ENCODE peak calls at places on chromosomes 11 and 22, in eight cellular contexts. One of them, this sample, is unnamed. For H3K36me3, the result is how much of the 10 kb centered on the place peaks cover.

GRCh38 chr11:15692739-15693138 is 578.0 kb downstream of the INSC start:
- DNase-seq in CD8-positive, alpha-beta memory T cell: no peak
- DNase-seq in testis: no peak
- DNase-seq in thyroid gland: no peak
- DNase-seq in BE2C: no peak
- DNase-seq in ovary: no peak
- DNase-seq in HAP-1: no peak
- DNase-seq in endodermal cell: peak
- DNase-seq in this sample: no peak

GRCh38 chr11:65434057-65434666 is 11.6 kb downstream of the NEAT1 start:
- DNase-seq in thyroid gland: no peak
- DNase-seq in ovary: no peak
- DNase-seq in BE2C: no peak
- DNase-seq in CD8-positive, alpha-beta memory T cell: no peak
- DNase-seq in testis: peak
- DNase-seq in endodermal cell: peak
- DNase-seq in HAP-1: no peak
- DNase-seq in this sample: no peak

GRCh38 chr11:66877585-66877984 is 20.7 kb downstream of the LRFN4 start:
- DNase-seq in ovary: no peak
- DNase-seq in BE2C: no peak
- DNase-seq in CD8-positive, alpha-beta memory T cell: no peak
- DNase-seq in thyroid gland: no peak
- DNase-seq in HAP-1: no peak
- DNase-seq in testis: no peak
- DNase-seq in endodermal cell: no peak
- DNase-seq in this sample: no peak

GRCh38 chr11:115264278-115264677 is 239.9 kb downstream of the CADM1 start:
- DNase-seq in HAP-1: no peak
- DNase-seq in endodermal cell: no peak
- DNase-seq in thyroid gland: no peak
- DNase-seq in testis: no peak
- DNase-seq in CD8-positive, alpha-beta memory T cell: no peak
- DNase-seq in BE2C: no peak
- DNase-seq in ovary: no peak
- DNase-seq in this sample: no peak

GRCh38 chr11:78921517-78921916 is 346.9 kb upstream of the NARS2 start:
- DNase-seq in thyroid gland: no peak
- DNase-seq in CD8-positive, alpha-beta memory T cell: no peak
- DNase-seq in testis: no peak
- DNase-seq in BE2C: peak
- DNase-seq in endodermal cell: no peak
- DNase-seq in HAP-1: no peak
- DNase-seq in ovary: no peak
- DNase-seq in this sample: no peak

GRCh38 chr22:37599161-37599560 is 9.5 kb upstream of the GGA1 start:
- DNase-seq in ovary: no peak
- DNase-seq in CD8-positive, alpha-beta memory T cell: no peak
- DNase-seq in BE2C: no peak
- DNase-seq in testis: peak
- DNase-seq in endodermal cell: no peak
- DNase-seq in thyroid gland: no peak
- DNase-seq in HAP-1: no peak
- DNase-seq in this sample: no peak

GRCh38 chr11:16225623-16226022 is 130.7 kb downstream of the SOX6 start:
- DNase-seq in testis: no peak
- DNase-seq in thyroid gland: no peak
- DNase-seq in BE2C: no peak
- DNase-seq in HAP-1: no peak
- DNase-seq in CD8-positive, alpha-beta memory T cell: no peak
- DNase-seq in ovary: no peak
- DNase-seq in endodermal cell: no peak
- DNase-seq in this sample: no peak

GRCh38 chr11:10526974-10527918 is 13.7 kb downstream of the RNF141 start:
- DNase-seq in CD8-positive, alpha-beta memory T cell: no peak
- DNase-seq in testis: no peak
- DNase-seq in endodermal cell: no peak
- DNase-seq in thyroid gland: no peak
- DNase-seq in HAP-1: no peak
- DNase-seq in BE2C: no peak
- DNase-seq in ovary: no peak
- DNase-seq in this sample: no peak

GRCh38 chr11:102429691-102430090 is 22.9 kb downstream of the TMEM123 start:
- DNase-seq in testis: no peak
- DNase-seq in thyroid gland: no peak
- DNase-seq in CD8-positive, alpha-beta memory T cell: no peak
- DNase-seq in ovary: no peak
- DNase-seq in BE2C: no peak
- DNase-seq in HAP-1: no peak
- DNase-seq in endodermal cell: no peak
- DNase-seq in this sample: no peak

GRCh38 chr22:46710842-46711241 is 27.2 kb downstream of the CERK start:
- DNase-seq in ovary: no peak
- DNase-seq in HAP-1: peak
- DNase-seq in BE2C: no peak
- DNase-seq in testis: no peak
- DNase-seq in CD8-positive, alpha-beta memory T cell: no peak
- DNase-seq in thyroid gland: no peak
- DNase-seq in endodermal cell: no peak
- DNase-seq in this sample: no peak

GRCh38 chr11:10379433-10379832 is 74.6 kb downstream of the ADM start:
- DNase-seq in HAP-1: no peak
- DNase-seq in endodermal cell: no peak
- DNase-seq in ovary: no peak
- DNase-seq in CD8-positive, alpha-beta memory T cell: no peak
- DNase-seq in BE2C: no peak
- DNase-seq in testis: no peak
- DNase-seq in thyroid gland: no peak
- DNase-seq in this sample: no peak

GRCh38 chr11:16891964-16892363 is 122.2 kb downstream of the PLEKHA7 start:
- DNase-seq in HAP-1: no peak
- DNase-seq in testis: no peak
- DNase-seq in ovary: no peak
- DNase-seq in thyroid gland: no peak
- DNase-seq in BE2C: no peak
- DNase-seq in endodermal cell: no peak
- DNase-seq in CD8-positive, alpha-beta memory T cell: no peak
- DNase-seq in this sample: no peak

GRCh38 chr11:68120212-68121066 is 749 bp downstream of the CHKA start:
- DNase-seq in BE2C: peak
- DNase-seq in testis: peak
- DNase-seq in ovary: peak
- DNase-seq in HAP-1: peak
- DNase-seq in CD8-positive, alpha-beta memory T cell: peak
- DNase-seq in thyroid gland: peak
- DNase-seq in endodermal cell: peak
- DNase-seq in this sample: peak

GRCh38 chr11:18706330-18707243 is 8.0 kb downstream of the TMEM86A start:
- DNase-seq in ovary: peak
- DNase-seq in endodermal cell: no peak
- DNase-seq in CD8-positive, alpha-beta memory T cell: peak
- DNase-seq in thyroid gland: peak
- DNase-seq in HAP-1: no peak
- DNase-seq in BE2C: peak
- DNase-seq in testis: peak
- DNase-seq in this sample: no peak

GRCh38 chr11:85182437-85183109 is 444.6 kb downstream of the DLG2 start:
- DNase-seq in CD8-positive, alpha-beta memory T cell: no peak
- DNase-seq in testis: peak
- DNase-seq in endodermal cell: peak
- DNase-seq in BE2C: no peak
- DNase-seq in ovary: no peak
- DNase-seq in HAP-1: peak
- DNase-seq in thyroid gland: no peak
- DNase-seq in this sample: no peak

GRCh38 chr11:92035488-92035887 is 189.1 kb upstream of the FAT3 start:
- DNase-seq in endodermal cell: no peak
- DNase-seq in thyroid gland: no peak
- DNase-seq in CD8-positive, alpha-beta memory T cell: no peak
- DNase-seq in HAP-1: no peak
- DNase-seq in ovary: no peak
- DNase-seq in testis: no peak
- DNase-seq in BE2C: no peak
- DNase-seq in this sample: no peak

GRCh38 chr11:34426766-34427170 is 12.0 kb upstream of the CAT start:
- DNase-seq in testis: no peak
- DNase-seq in CD8-positive, alpha-beta memory T cell: no peak
- DNase-seq in BE2C: peak
- DNase-seq in HAP-1: no peak
- DNase-seq in endodermal cell: no peak
- DNase-seq in ovary: no peak
- DNase-seq in thyroid gland: no peak
- DNase-seq in this sample: no peak

GRCh38 chr22:25111579-25112517 is 87.8 kb upstream of the CRYBB3 start:
- DNase-seq in CD8-positive, alpha-beta memory T cell: no peak
- DNase-seq in testis: peak
- DNase-seq in BE2C: no peak
- DNase-seq in ovary: no peak
- DNase-seq in HAP-1: no peak
- DNase-seq in thyroid gland: peak
- DNase-seq in endodermal cell: peak
- DNase-seq in this sample: peak

GRCh38 chr22:32310777-32311176 is 46.9 kb upstream of the RFPL3 start:
- DNase-seq in BE2C: no peak
- DNase-seq in CD8-positive, alpha-beta memory T cell: no peak
- DNase-seq in HAP-1: no peak
- DNase-seq in thyroid gland: no peak
- DNase-seq in ovary: no peak
- DNase-seq in testis: no peak
- DNase-seq in endodermal cell: no peak
- DNase-seq in this sample: no peak

GRCh38 chr22:40107756-40108437 is 69.8 kb upstream of the TNRC6B start:
- DNase-seq in testis: peak
- DNase-seq in HAP-1: no peak
- DNase-seq in CD8-positive, alpha-beta memory T cell: no peak
- DNase-seq in ovary: no peak
- DNase-seq in thyroid gland: no peak
- DNase-seq in BE2C: no peak
- DNase-seq in endodermal cell: no peak
- DNase-seq in this sample: peak

GRCh38 chr22:39097098-39098020 is at the start of gene APOBEC3H:
- DNase-seq in ovary: no peak
- DNase-seq in BE2C: no peak
- DNase-seq in HAP-1: peak
- DNase-seq in thyroid gland: peak
- DNase-seq in testis: peak
- DNase-seq in endodermal cell: peak
- DNase-seq in CD8-positive, alpha-beta memory T cell: no peak
- DNase-seq in this sample: no peak

GRCh38 chr11:77322926-77323590 is 21.6 kb upstream of the GDPD4 start:
- DNase-seq in HAP-1: no peak
- DNase-seq in ovary: no peak
- DNase-seq in BE2C: no peak
- DNase-seq in endodermal cell: no peak
- DNase-seq in testis: no peak
- DNase-seq in CD8-positive, alpha-beta memory T cell: no peak
- DNase-seq in thyroid gland: no peak
- DNase-seq in this sample: no peak
- H3K36me3 ChIP-seq in HAP-1: under half
- H3K36me3 ChIP-seq in ovary: under half
- H3K36me3 ChIP-seq in BE2C: under half
- H3K36me3 ChIP-seq in endodermal cell: under half
- H3K36me3 ChIP-seq in testis: under half
- H3K36me3 ChIP-seq in CD8-positive, alpha-beta memory T cell: under half
- H3K36me3 ChIP-seq in thyroid gland: under half
- H3K36me3 ChIP-seq in this sample: under half

GRCh38 chr22:50485221-50486131 is 1.2 kb upstream of the MIOX start:
- DNase-seq in endodermal cell: peak
- DNase-seq in testis: no peak
- DNase-seq in CD8-positive, alpha-beta memory T cell: no peak
- DNase-seq in ovary: no peak
- DNase-seq in thyroid gland: peak
- DNase-seq in BE2C: peak
- DNase-seq in HAP-1: no peak
- DNase-seq in this sample: no peak
- H3K4me3 ChIP-seq in endodermal cell: no peak
- H3K4me3 ChIP-seq in testis: no peak
- H3K4me3 ChIP-seq in CD8-positive, alpha-beta memory T cell: no peak
- H3K4me3 ChIP-seq in ovary: no peak
- H3K4me3 ChIP-seq in thyroid gland: no peak
- H3K4me3 ChIP-seq in BE2C: no peak
- H3K4me3 ChIP-seq in HAP-1: no peak
- H3K4me3 ChIP-seq in this sample: no peak

DNA sequence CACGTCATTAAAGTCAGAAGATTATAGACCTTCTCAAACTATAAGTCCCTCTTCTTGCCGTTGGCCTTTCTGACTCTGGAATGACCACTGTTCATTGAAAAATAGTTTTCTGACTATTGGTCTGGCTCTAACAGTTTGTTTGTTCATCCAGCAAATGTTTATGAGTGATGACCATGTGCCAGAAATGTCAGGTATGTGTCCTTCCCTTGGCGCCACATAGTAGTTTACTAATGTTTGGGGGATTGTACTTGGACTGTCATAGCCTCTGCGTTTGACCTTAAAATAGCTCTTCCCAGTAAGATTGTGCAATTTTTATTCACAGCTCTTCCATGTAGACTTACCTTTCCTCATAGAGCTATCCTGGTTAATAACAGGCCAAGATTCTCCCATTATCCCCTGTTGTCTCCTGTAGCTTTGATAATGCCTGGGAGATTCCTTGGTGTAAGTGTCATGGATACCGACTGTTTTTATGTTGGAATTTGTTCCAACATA is 13.7 kb downstream of the MCAM start:
- DNase-seq in ovary: no peak
- DNase-seq in BE2C: no peak
- DNase-seq in testis: no peak
- DNase-seq in thyroid gland: no peak
- DNase-seq in HAP-1: no peak
- DNase-seq in endodermal cell: no peak
- DNase-seq in CD8-positive, alpha-beta memory T cell: no peak
- DNase-seq in this sample: no peak
- H3K36me3 ChIP-seq in ovary: under half
- H3K36me3 ChIP-seq in BE2C: under half
- H3K36me3 ChIP-seq in testis: under half
- H3K36me3 ChIP-seq in thyroid gland: under half
- H3K36me3 ChIP-seq in HAP-1: under half
- H3K36me3 ChIP-seq in endodermal cell: half or more
- H3K36me3 ChIP-seq in CD8-positive, alpha-beta memory T cell: under half
- H3K36me3 ChIP-seq in this sample: under half

GRCh38 chr11:111253131-111253530 is 7.6 kb downstream of the POU2AF2 start:
- DNase-seq in testis: no peak
- DNase-seq in HAP-1: no peak
- DNase-seq in thyroid gland: no peak
- DNase-seq in endodermal cell: no peak
- DNase-seq in BE2C: no peak
- DNase-seq in CD8-positive, alpha-beta memory T cell: no peak
- DNase-seq in ovary: no peak
- DNase-seq in this sample: no peak

GRCh38 chr11:111253630-111254029 is 8.1 kb downstream of the POU2AF2 start:
- DNase-seq in endodermal cell: no peak
- DNase-seq in HAP-1: no peak
- DNase-seq in thyroid gland: no peak
- DNase-seq in testis: no peak
- DNase-seq in BE2C: no peak
- DNase-seq in ovary: no peak
- DNase-seq in CD8-positive, alpha-beta memory T cell: no peak
- DNase-seq in this sample: no peak
- H3K4me3 ChIP-seq in endodermal cell: no peak
- H3K4me3 ChIP-seq in HAP-1: no peak
- H3K4me3 ChIP-seq in thyroid gland: no peak
- H3K4me3 ChIP-seq in testis: no peak
- H3K4me3 ChIP-seq in BE2C: no peak
- H3K4me3 ChIP-seq in ovary: no peak
- H3K4me3 ChIP-seq in CD8-positive, alpha-beta memory T cell: no peak
- H3K4me3 ChIP-seq in this sample: no peak

GRCh38 chr11:1293619-1294015 is 15.8 kb downstream of the TOLLIP start:
- DNase-seq in HAP-1: no peak
- DNase-seq in ovary: peak
- DNase-seq in testis: peak
- DNase-seq in endodermal cell: peak
- DNase-seq in CD8-positive, alpha-beta memory T cell: no peak
- DNase-seq in BE2C: no peak
- DNase-seq in thyroid gland: no peak
- DNase-seq in this sample: no peak
- H3K36me3 ChIP-seq in HAP-1: under half
- H3K36me3 ChIP-seq in ovary: under half
- H3K36me3 ChIP-seq in testis: under half
- H3K36me3 ChIP-seq in endodermal cell: under half
- H3K36me3 ChIP-seq in CD8-positive, alpha-beta memory T cell: under half
- H3K36me3 ChIP-seq in BE2C: under half
- H3K36me3 ChIP-seq in thyroid gland: under half
- H3K36me3 ChIP-seq in this sample: under half

This sample was measured in gastrocnemius medialis.